ENCODE peak calls at places on chromosomes 7 and 10, in four cellular contexts. F is KG1; Z is left kidney; T is CD8-positive, alpha-beta memory T cell. B is an unnamed sample.

GRCh38 chr7:69738396-69738889 is 140.2 kb downstream of the AUTS2 start:
- DNase-seq in Z (peak; percentile 74), T (no peak), F (no peak), B (no peak)

GRCh38 chr10:133379152-133379800 is at the start of gene PAOX:
- DNase-seq in T (peak; percentile 57), F (no peak), Z (peak; percentile 86), B (no peak)

GRCh38 chr10:43070121-43071085 is 6.5 kb upstream of the RET start:
- DNase-seq in F (no peak), T (no peak), Z (no peak), B (no peak)

GRCh38 chr7:135645296-135645904 is 16.9 kb upstream of the STMP1 start:
- DNase-seq in F (no peak), Z (peak; percentile 58), T (no peak), B (no peak)

GRCh38 chr10:127195571-127196226 is 692 bp downstream of the INSYN2A start:
- DNase-seq in Z (peak; percentile 56), T (no peak), F (no peak), B (no peak)

GRCh38 chr7:21620054-21620453 is 77.2 kb downstream of the DNAH11 start:
- DNase-seq in F (no peak), T (no peak), Z (no peak), B (no peak)

GRCh38 chr10:111075577-111076185 is 1.1 kb upstream of the ADRA2A start:
- DNase-seq in T (no peak), F (no peak), Z (no peak), B (no peak)

GRCh38 chr10:33315891-33316290 is 18.6 kb downstream of the NRP1 start:
- DNase-seq in F (no peak), T (no peak), Z (no peak), B (no peak)

GRCh38 chr7:140611641-140612040 is 29.0 kb downstream of the DENND2A start:
- DNase-seq in F (no peak), T (no peak), Z (no peak), B (no peak)

GRCh38 chr10:31741473-31741872 is 187.2 kb downstream of the ARHGAP12 start:
- DNase-seq in F (no peak), Z (no peak), T (no peak), B (no peak)

GRCh38 chr10:91689731-91690168 is 56.9 kb upstream of the PPP1R3C start:
- DNase-seq in F (no peak), Z (no peak), T (no peak), B (no peak)

GRCh38 chr7:1193593-1194424 is 33.8 kb upstream of the ZFAND2A start:
- DNase-seq in F (no peak), Z (peak; percentile 91), T (no peak), B (peak; percentile 60)

B was measured in GF-D8.